ENCODE peak calls at places on chromosomes 13 and 19, in four cellular contexts. U is CD4-positive, alpha-beta memory T cell; T is fibroblast of the aortic adventitia; V is dorsolateral prefrontal cortex. Q is an unnamed sample.

GRCh38 chr19:2050349-2050990 is 574 bp downstream of the MKNK2 start:
- DNase-seq in U (no peak), T (no peak), V (no peak), Q (no peak)

GRCh38 chr13:77892491-77892890 is 26.1 kb downstream of the EDNRB start:
- DNase-seq in U (no peak), T (no peak), V (no peak), Q (no peak)

GRCh38 chr13:102405499-102406079 is 3.7 kb upstream of the FGF14 start:
- DNase-seq in U (no peak), T (peak), V (no peak), Q (no peak)

GRCh38 chr13:44912617-44913016 is 76.7 kb downstream of the NUFIP1 start:
- DNase-seq in U (no peak), T (no peak), V (no peak), Q (no peak)

GRCh38 chr13:78430166-78430791 is 173.1 kb downstream of the POU4F1 start:
- DNase-seq in U (no peak), T (no peak), V (no peak), Q (no peak)

GRCh38 chr13:110520431-110521295 is 40.9 kb downstream of the RAB20 start:
- DNase-seq in U (no peak), T (peak), V (peak), Q (peak)

GRCh38 chr13:40777166-40777956 is 6.4 kb upstream of the MRPS31 start:
- DNase-seq in U (no peak), T (peak), V (no peak), Q (peak)

GRCh38 chr13:39259371-39259770 is 221.1 kb downstream of the NHLRC3 start:
- DNase-seq in U (no peak), T (no peak), V (no peak), Q (no peak)

GRCh38 chr13:33677215-33677614 is 140.7 kb upstream of the RFC3 start:
- DNase-seq in U (no peak), T (no peak), V (no peak), Q (no peak)

GRCh38 chr13:33678906-33679657 is 138.9 kb upstream of the RFC3 start:
- DNase-seq in U (peak), T (peak), V (peak), Q (peak)

GRCh38 chr13:33682020-33682564 is 135.9 kb upstream of the RFC3 start:
- DNase-seq in U (no peak), T (no peak), V (no peak), Q (no peak)

GRCh38 chr13:33678084-33678483 is 139.9 kb upstream of the RFC3 start:
- DNase-seq in U (no peak), T (no peak), V (no peak), Q (no peak)

DNA sequence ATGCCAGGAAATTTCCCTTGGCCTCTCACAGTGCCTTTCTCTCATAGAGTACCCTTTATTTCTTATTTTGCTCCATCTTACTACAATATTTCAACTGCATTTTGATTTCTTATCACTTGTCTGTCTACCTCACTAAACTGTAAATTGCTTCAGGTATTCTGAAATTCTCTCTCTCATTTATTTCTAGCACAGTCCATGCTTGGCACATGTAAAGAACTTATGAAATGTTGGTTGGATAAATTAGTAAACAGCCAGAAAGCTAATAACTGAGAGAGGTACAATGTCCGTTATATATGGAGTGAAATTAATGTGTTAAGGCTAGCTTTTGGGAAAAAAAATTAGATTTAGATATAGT is 138.3 kb upstream of the RFC3 start:
- DNase-seq in U (no peak), T (no peak), V (no peak), Q (no peak)
- H3K4me3 ChIP-seq in U (peak), T (no peak), V (no peak), Q (no peak)

DNA sequence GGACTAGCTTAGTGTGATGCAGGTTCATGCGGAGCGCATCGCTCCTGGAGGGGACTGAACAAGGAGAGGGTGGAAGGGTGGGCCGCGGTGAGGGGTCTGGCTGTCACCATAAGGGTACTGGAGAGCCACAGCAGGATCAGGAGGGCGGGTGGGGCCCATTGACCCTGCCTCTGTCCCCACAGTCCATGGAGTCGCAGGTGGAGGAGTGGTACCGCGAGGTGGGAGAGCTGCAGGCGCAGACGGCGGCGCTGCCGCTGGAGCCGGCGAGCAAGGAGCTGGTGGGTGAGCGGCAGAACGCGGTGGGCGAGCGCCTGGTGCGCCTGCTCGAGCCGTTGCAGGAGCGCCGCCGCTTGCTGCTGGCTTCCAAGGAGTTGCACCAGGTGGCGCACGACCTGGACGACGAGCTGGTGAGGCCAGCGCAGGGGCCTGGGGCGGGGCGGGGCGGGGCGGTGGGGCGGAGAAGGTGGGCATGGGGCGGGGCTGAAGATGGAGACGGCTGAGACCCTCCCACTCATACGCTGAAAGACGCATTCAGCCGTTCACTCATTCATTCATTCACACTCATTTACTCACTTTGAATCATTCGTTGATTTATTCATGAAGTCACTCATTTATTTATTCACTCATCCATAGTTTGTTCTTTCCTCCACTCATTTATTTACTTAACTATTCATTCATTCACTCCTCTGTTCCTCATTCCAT is 27.5 kb upstream of the SHKBP1 start:
- DNase-seq in U (peak), T (peak), V (peak), Q (peak)
- H3K4me3 ChIP-seq in U (no peak), T (no peak), V (no peak), Q (no peak)

GRCh38 chr19:55301459-55302331 is 17.9 kb downstream of the BRSK1 start:
- DNase-seq in U (peak), T (peak), V (peak), Q (peak)
- H3K4me3 ChIP-seq in U (peak), T (peak), V (peak), Q (peak)

GRCh38 chr19:38182536-38183210 is 41.3 kb downstream of the DPF1 start:
- DNase-seq in U (no peak), T (no peak), V (no peak), Q (no peak)
- H3K4me3 ChIP-seq in U (no peak), T (no peak), V (no peak), Q (no peak)

DNA sequence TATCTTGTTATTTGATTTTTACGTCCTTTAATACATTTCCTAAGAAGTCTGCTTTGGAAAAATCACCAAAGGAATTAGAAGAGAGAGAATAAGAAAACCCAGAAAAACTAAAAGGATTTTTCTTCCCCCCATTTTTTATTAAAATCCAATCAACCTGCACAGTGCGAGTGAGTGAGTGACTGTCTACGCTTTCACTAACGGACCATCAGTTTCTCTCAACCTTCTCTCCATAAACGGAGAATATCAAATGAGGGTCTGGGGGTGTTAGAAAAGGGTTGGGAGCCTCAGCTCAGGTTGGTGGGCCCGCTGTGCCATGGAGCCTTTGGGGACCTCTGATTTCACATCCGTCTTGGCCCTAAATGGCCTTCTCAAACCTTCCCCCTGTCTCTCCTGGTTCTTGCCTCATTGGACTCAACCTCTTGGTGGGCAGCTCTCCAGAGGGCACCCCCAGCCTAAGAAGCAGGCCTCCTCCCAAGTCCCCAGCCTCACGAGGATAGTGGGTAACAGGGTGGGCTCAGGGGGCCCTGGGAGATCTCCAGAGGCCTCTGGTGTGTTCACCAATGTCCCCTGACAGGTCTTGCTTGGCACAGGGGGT is 764 bp upstream of the LRP3 start:
- DNase-seq in U (no peak), T (no peak), V (no peak), Q (no peak)
- H3K4me3 ChIP-seq in U (no peak), T (peak), V (no peak), Q (peak)

GRCh38 chr19:708154-709141 is at the start of gene PALM:
- DNase-seq in U (no peak), T (no peak), V (no peak), Q (no peak)

GRCh38 chr19:709965-710714 is 1.4 kb downstream of the PALM start:
- DNase-seq in U (no peak), T (peak), V (no peak), Q (no peak)

GRCh38 chr19:710767-711166 is 2.0 kb downstream of the PALM start:
- DNase-seq in U (no peak), T (peak), V (no peak), Q (peak)

GRCh38 chr19:711224-711623 is 2.5 kb downstream of the PALM start:
- DNase-seq in U (no peak), T (no peak), V (no peak), Q (no peak)

GRCh38 chr19:709196-709964 is 645 bp downstream of the PALM start:
- DNase-seq in U (no peak), T (no peak), V (no peak), Q (no peak)
- H3K4me3 ChIP-seq in U (no peak), T (peak), V (peak), Q (no peak)

DNA sequence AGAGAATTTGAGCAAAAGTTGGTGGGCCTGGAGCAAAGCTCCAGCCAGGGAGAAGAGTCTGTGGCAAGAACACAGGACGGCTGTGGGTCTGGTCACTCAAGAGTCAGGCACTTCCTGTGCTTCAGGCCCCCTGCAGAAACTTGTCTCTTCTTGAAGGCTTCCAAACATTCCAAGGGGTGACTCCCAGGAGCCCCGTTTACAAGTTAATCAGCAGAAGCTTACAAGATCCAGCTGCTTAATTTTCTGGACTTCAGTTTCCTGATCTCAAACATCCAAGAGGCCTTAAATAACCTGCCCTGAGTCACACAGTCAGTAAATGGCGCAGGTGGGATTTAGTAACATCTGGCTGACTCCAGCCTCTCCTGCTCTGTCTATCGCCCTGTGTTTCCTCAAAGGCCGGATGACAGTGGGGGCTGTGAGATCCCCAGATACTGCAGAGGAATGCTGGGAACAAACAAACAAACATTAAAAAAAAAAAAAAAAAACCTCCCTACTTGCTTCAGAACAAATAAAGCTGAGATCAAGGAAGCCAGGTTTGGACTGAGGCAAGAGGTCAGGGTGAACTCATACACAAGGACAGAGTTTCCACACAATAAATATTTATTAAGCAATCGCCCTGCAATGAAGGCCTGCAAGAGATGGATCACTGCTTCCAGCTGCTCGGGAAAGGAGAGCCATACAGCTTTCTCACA is 175.4 kb upstream of the RFC3 start:
- DNase-seq in U (no peak), T (peak), V (no peak), Q (peak)
- H3K4me3 ChIP-seq in U (no peak), T (no peak), V (no peak), Q (no peak)

GRCh38 chr19:18649371-18650047 is 12.7 kb downstream of the KLHL26 start:
- DNase-seq in U (no peak), T (peak), V (peak), Q (peak)
- H3K4me3 ChIP-seq in U (no peak), T (no peak), V (no peak), Q (no peak)

GRCh38 chr19:49149652-49150105 is 5.5 kb downstream of the HRC start:
- DNase-seq in U (no peak), T (peak), V (peak), Q (peak)

GRCh38 chr19:49145485-49146407 is 9.4 kb downstream of the HRC start:
- DNase-seq in U (peak), T (peak), V (peak), Q (peak)

GRCh38 chr19:49148784-49149651 is 6.2 kb downstream of the HRC start:
- DNase-seq in U (peak), T (peak), V (peak), Q (peak)

GRCh38 chr19:49150106-49150943 is 4.9 kb downstream of the HRC start:
- DNase-seq in U (no peak), T (peak), V (peak), Q (peak)

GRCh38 chr19:49147923-49148682 is 7.1 kb downstream of the HRC start:
- DNase-seq in U (no peak), T (no peak), V (no peak), Q (no peak)
- H3K4me3 ChIP-seq in U (no peak), T (no peak), V (no peak), Q (no peak)

Q was measured in AG10803.